ENCODE peak calls at places on chromosome 15, in four cellular contexts. F, T, D and U are unnamed samples.

GRCh38 chr15:40289140-40289775 is 6.4 kb upstream of the ANKRD63 start:
- DNase-seq in F (peak), T (no peak), D (no peak), U (no peak)

GRCh38 chr15:29934251-29934650 is 112.0 kb upstream of the TJP1 start:
- DNase-seq in F (peak), T (no peak), D (peak), U (peak)

GRCh38 chr15:96565266-96565665 is 234.8 kb downstream of the NR2F2 start:
- DNase-seq in F (no peak), T (no peak), D (no peak), U (peak)

GRCh38 chr15:85745525-85745924 is 49.2 kb downstream of the KLHL25 start:
- DNase-seq in F (no peak), T (no peak), D (no peak), U (no peak)

GRCh38 chr15:92770641-92771040 is 115.1 kb upstream of the FAM174B start:
- DNase-seq in F (no peak), T (no peak), D (no peak), U (no peak)

GRCh38 chr15:62722237-62722636 is 320.3 kb upstream of the TPM1 start:
- DNase-seq in F (no peak), T (no peak), D (no peak), U (no peak)

GRCh38 chr15:64645995-64646394 is 129.4 kb downstream of the RBPMS2 start:
- DNase-seq in F (no peak), T (no peak), D (no peak), U (no peak)

GRCh38 chr15:48914717-48915116 is 36.8 kb downstream of the EID1 start:
- DNase-seq in F (no peak), T (no peak), D (no peak), U (no peak)

GRCh38 chr15:88022711-88023110 is 233.8 kb downstream of the NTRK3 start:
- DNase-seq in F (no peak), T (no peak), D (no peak), U (no peak)

GRCh38 chr15:89307791-89308190 is 26.8 kb downstream of the POLG start:
- DNase-seq in F (no peak), T (no peak), D (peak), U (peak)

GRCh38 chr15:59830873-59831272 is 141.8 kb upstream of the BNIP2 start:
- DNase-seq in F (no peak), T (no peak), D (no peak), U (no peak)

GRCh38 chr15:60299452-60300047 is 98.2 kb downstream of the ANXA2 start:
- DNase-seq in F (no peak), T (no peak), D (peak), U (peak)

GRCh38 chr15:33344111-33344510 is 33.3 kb downstream of the RYR3 start:
- DNase-seq in F (no peak), T (no peak), D (no peak), U (no peak)

GRCh38 chr15:67091073-67091965 is 25.9 kb downstream of the SMAD3 start:
- DNase-seq in F (peak), T (peak), D (peak), U (peak)

GRCh38 chr15:53962646-53963561 is 15.3 kb upstream of the UNC13C start:
- DNase-seq in F (peak), T (peak), D (peak), U (peak)

GRCh38 chr15:67110400-67110799 is 45.0 kb downstream of the SMAD3 start:
- DNase-seq in F (peak), T (no peak), D (no peak), U (no peak)

GRCh38 chr15:78033864-78034263 is 43.6 kb downstream of the TBC1D2B start:
- DNase-seq in F (no peak), T (no peak), D (no peak), U (no peak)

GRCh38 chr15:20407553-20407952 is 134.0 kb downstream of the GOLGA6L6 start:
- DNase-seq in F (no peak), T (no peak), D (no peak), U (no peak)

GRCh38 chr15:61169904-61170695 is 59.0 kb downstream of the RORA start:
- DNase-seq in F (no peak), T (no peak), D (no peak), U (no peak)

GRCh38 chr15:48759921-48760320 is 50.9 kb downstream of the CEP152 start:
- DNase-seq in F (no peak), T (no peak), D (no peak), U (no peak)